ENCODE peak calls at places on chromosomes 12 and 14, in five cellular contexts. X is thyroid gland, Y is GM06990, A is fibroblast of pulmonary artery, J is breast epithelium. F is an unnamed sample.

GRCh38 chr14:77248666-77249065 is 22.3 kb downstream of the NGB start:
- DNase-seq in X (no peak), A (no peak), J (no peak), Y (no peak), F (no peak)

GRCh38 chr14:99412122-99413061 is 68.3 kb downstream of the SETD3 start:
- DNase-seq in J (no peak), X (no peak), A (peak), Y (no peak), F (no peak)

GRCh38 chr12:108214486-108214885 is 85.4 kb downstream of the WSCD2 start:
- DNase-seq in Y (no peak), A (peak), J (no peak), X (peak), F (peak)

GRCh38 chr12:68222336-68222735 is 3.3 kb downstream of the IL26 start:
- DNase-seq in Y (no peak), J (no peak), X (no peak), A (peak), F (peak)

GRCh38 chr12:9064815-9065606 is 50.7 kb downstream of the A2M start:
- DNase-seq in A (peak), Y (no peak), X (peak), J (peak), F (peak)

GRCh38 chr12:30806989-30807694 is 52.4 kb upstream of the CAPRIN2 start:
- DNase-seq in A (peak), Y (no peak), X (peak), J (no peak), F (peak)

GRCh38 chr14:44763356-44763755 is 198.4 kb downstream of the KLHL28 start:
- DNase-seq in Y (no peak), X (no peak), A (no peak), J (no peak), F (no peak)

GRCh38 chr14:104135121-104135903 is 3.1 kb upstream of the KIF26A start:
- DNase-seq in A (peak), X (peak), Y (no peak), J (no peak), F (no peak)

GRCh38 chr14:72222046-72222445 is 289.8 kb downstream of the RGS6 start:
- DNase-seq in X (no peak), Y (no peak), A (no peak), J (no peak), F (no peak)

GRCh38 chr12:52584156-52584682 is 10.6 kb upstream of the KRT74 start:
- DNase-seq in Y (no peak), J (no peak), X (no peak), A (no peak), F (no peak)

GRCh38 chr14:105889666-105890473 is 363.5 kb downstream of the TMEM121 start:
- DNase-seq in X (no peak), J (no peak), Y (no peak), A (no peak), F (no peak)

GRCh38 chr12:4109826-4110225 is 163.7 kb upstream of the CCND2 start:
- DNase-seq in X (no peak), Y (no peak), A (no peak), J (no peak), F (no peak)

GRCh38 chr14:64878775-64879634 is 702 bp downstream of the SPTB start:
- DNase-seq in A (no peak), X (peak), Y (peak), J (no peak), F (no peak)

GRCh38 chr12:7601407-7601806 is 64.3 kb downstream of the APOBEC1 start:
- DNase-seq in X (no peak), Y (no peak), J (no peak), A (no peak), F (no peak)

DNA sequence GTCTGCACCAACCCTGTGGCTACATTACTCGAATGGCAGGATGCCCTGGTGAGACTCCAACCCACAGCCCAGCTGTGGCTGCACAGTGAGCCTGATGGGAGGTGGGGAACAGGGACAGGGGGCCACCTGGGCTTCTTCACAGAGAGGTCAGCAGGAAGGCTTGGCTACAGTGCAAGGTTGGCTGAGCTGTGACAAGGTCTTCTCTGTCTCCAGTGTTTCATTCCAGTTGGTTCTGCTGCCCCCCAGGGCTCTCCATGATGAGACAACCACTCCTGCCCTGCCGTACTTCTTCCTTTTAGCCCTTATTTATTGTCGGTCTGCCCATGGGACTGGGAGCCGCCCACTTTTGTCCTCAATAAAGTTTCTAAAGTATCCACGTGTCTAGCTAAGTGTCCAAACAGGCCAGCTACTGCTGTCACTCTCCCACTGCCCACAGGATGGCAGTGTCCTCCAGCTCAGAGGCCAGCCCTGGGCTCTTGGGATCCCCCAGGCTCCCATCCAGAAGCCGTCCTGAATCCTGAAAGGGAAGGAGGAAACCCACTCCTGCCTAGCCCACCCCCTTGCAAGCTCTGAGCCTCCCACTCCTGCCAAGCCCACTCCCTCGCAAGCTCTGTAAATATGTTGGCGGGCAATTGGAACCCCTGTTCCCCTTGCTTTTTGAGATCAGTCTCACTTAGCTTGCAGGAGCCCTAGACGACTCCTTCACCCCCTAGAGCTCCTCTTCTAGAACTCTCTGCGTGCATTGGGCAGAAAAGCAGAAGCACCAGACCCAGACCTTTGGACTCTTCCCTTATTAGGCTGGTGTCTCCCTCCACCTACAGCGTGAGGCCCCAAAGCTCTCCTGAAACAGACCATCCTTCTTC is 5.4 kb downstream of the C1QL4 start:
- DNase-seq in J (peak), X (peak), Y (no peak), A (peak), F (peak)
- TF ChIP-seq CTCF in J (peak), X (peak), Y (peak), A (peak), F (peak)

GRCh38 chr12:2265461-2266167 is 212.8 kb downstream of the CACNA1C start:
- DNase-seq in A (peak), Y (no peak), X (no peak), J (no peak), F (peak)

GRCh38 chr12:2270846-2271245 is 218.1 kb downstream of the CACNA1C start:
- DNase-seq in Y (no peak), A (no peak), J (no peak), X (no peak), F (no peak)

GRCh38 chr12:2268478-2269286 is 215.9 kb downstream of the CACNA1C start:
- DNase-seq in Y (no peak), A (peak), X (no peak), J (no peak), F (peak)

GRCh38 chr12:2266666-2267623 is 214.2 kb downstream of the CACNA1C start:
- DNase-seq in Y (no peak), X (no peak), J (no peak), A (no peak), F (no peak)

DNA sequence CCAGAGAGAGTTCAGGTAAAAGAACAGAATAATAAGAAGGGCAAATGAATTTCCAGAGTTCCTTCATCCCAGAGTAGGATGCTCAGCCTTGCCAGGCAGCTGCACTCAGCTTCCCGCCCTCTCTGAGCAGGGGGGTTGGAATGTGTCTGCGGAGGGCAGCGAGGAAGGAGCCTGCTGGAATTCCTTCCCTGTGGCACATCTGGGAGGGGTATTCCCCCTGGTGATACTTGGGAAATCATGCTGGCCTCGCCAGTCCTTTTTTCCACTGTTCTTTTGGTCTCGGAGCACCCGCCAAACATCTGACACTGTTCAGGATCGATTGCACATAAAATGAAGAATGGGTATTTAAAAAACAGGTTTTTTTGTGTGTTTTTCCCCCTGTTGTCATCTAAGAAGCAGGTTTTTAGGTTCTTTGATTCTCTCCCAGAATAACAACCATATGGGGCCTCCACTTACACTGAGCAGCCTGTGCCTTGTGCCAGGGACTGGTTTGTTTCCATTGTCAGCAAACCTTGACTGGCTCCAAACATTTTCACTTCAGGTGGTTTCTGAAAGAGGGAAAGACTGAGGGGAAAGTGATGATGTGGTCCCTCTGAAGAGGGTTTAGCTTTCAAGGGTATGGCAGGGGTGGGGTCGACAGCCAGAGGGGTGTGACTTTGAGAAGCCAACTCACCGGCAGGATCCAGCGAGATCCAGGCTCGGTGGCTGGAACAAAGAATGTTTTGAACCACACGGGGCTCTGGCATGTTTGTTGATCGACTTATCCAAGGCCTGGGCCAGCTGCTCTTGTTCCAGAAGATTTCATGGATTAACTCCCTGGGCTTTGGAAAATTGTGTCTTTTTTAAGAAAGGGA is 215.1 kb downstream of the CACNA1C start:
- DNase-seq in X (no peak), A (no peak), J (peak), Y (no peak), F (peak)
- H3K4me3 ChIP-seq in X (no peak), A (no peak), J (peak), Y (no peak), F (no peak)

DNA sequence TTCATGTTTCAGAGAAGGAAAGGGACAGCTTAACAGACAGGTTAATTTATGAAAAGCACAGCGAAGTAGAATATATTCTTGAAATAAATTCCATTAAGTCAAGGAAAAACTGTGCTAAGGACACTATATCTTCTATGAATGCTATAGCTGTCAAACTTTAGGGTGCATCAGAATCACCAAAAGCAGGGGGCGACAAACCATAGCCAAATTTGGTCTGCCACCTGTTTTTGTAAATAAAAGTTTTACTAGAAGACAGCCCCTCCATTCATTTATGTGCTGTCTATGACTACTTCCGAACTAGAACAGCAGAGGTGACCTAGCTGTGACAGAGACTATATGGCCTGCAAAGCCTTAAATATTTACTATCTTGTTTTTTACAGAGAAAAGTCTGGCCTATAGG is 25.9 kb downstream of the PPP4R3A start:
- DNase-seq in Y (no peak), A (no peak), J (no peak), X (no peak), F (no peak)
- TF ChIP-seq CTCF in Y (peak), A (peak), J (no peak), X (no peak), F (no peak)

GRCh38 chr14:81382517-81383225 is 17.5 kb downstream of the STON2 start:
- DNase-seq in J (no peak), Y (no peak), X (peak), A (no peak), F (no peak)

GRCh38 chr14:81384900-81385299 is 15.2 kb downstream of the STON2 start:
- DNase-seq in J (no peak), X (peak), Y (no peak), A (no peak), F (peak)

GRCh38 chr14:81388236-81388801 is 11.8 kb downstream of the STON2 start:
- DNase-seq in X (no peak), J (no peak), Y (no peak), A (no peak), F (no peak)

GRCh38 chr14:81386379-81386778 is 13.7 kb downstream of the STON2 start:
- DNase-seq in Y (no peak), X (no peak), J (no peak), A (no peak), F (no peak)

DNA sequence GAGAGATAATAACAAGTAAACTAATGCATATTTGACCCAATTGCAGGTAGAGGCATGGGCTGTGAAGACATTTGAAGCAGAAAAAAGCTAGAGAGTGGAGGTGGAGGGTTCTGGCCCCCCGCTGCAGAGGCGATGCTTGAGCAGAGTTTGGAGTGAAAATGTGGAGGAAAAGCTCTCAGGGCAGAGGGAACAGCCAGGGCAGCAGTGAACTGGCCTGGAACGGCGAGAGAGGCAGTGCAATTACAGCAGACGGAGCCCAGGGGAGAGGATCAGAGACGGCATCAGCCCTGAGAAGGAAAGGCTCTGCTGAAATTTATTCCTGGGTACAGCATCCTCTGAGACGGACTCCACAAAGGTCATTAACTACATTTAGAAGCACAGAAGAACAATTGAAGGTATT is 14.3 kb downstream of the STON2 start:
- DNase-seq in X (peak), J (no peak), Y (no peak), A (no peak), F (no peak)
- H3K4me3 ChIP-seq in X (no peak), J (no peak), Y (no peak), A (no peak), F (no peak)

GRCh38 chr14:67738740-67739504 is 37.2 kb downstream of the RDH12 start:
- DNase-seq in J (peak), X (peak), A (peak), Y (no peak), F (peak)

GRCh38 chr14:67733609-67734008 is 31.9 kb downstream of the RDH12 start:
- DNase-seq in Y (no peak), X (peak), J (no peak), A (no peak), F (no peak)

GRCh38 chr14:67736771-67737170 is 35.1 kb downstream of the RDH12 start:
- DNase-seq in A (no peak), J (no peak), X (no peak), Y (no peak), F (no peak)

GRCh38 chr14:67735361-67735921 is 33.8 kb downstream of the RDH12 start:
- DNase-seq in Y (no peak), X (no peak), J (no peak), A (no peak), F (no peak)

GRCh38 chr14:67734675-67735074 is 33.0 kb downstream of the RDH12 start:
- DNase-seq in Y (no peak), J (no peak), A (peak), X (no peak), F (peak)
- TF ChIP-seq CTCF in Y (no peak), J (no peak), A (peak), X (no peak), F (peak)

GRCh38 chr14:21308479-21309237 is 28.8 kb downstream of the RPGRIP1 start:
- DNase-seq in A (peak), X (peak), Y (peak), J (peak), F (peak)

GRCh38 chr14:21307641-21308040 is 27.8 kb downstream of the RPGRIP1 start:
- DNase-seq in X (no peak), A (no peak), Y (peak), J (no peak), F (no peak)

GRCh38 chr14:21309956-21310355 is 30.1 kb downstream of the RPGRIP1 start:
- DNase-seq in A (no peak), X (no peak), Y (no peak), J (no peak), F (no peak)

GRCh38 chr14:21308132-21308478 is 28.2 kb downstream of the RPGRIP1 start:
- DNase-seq in A (no peak), X (no peak), Y (no peak), J (no peak), F (no peak)

GRCh38 chr14:21309238-21309636 is 29.4 kb downstream of the RPGRIP1 start:
- DNase-seq in A (no peak), X (no peak), Y (no peak), J (no peak), F (no peak)
- H3K4me3 ChIP-seq in A (peak), X (no peak), Y (peak), J (peak), F (no peak)

GRCh38 chr12:80261403-80261802 is 162.1 kb downstream of the OTOGL start:
- DNase-seq in A (no peak), Y (no peak), J (no peak), X (no peak), F (no peak)
- TF ChIP-seq CTCF in A (no peak), Y (no peak), J (no peak), X (no peak), F (no peak)

GRCh38 chr12:114411081-114411836 is 5.3 kb upstream of the TBX5 start:
- DNase-seq in J (no peak), Y (no peak), A (no peak), X (no peak), F (no peak)

GRCh38 chr12:114407566-114408411 is 1.8 kb upstream of the TBX5 start:
- DNase-seq in Y (no peak), X (no peak), J (no peak), A (peak), F (no peak)

GRCh38 chr12:114408415-114408814 is 2.5 kb upstream of the TBX5 start:
- DNase-seq in X (no peak), Y (no peak), J (no peak), A (peak), F (no peak)

GRCh38 chr12:114408881-114409795 is 3.2 kb upstream of the TBX5 start:
- DNase-seq in J (no peak), X (peak), A (peak), Y (no peak), F (peak)

DNA sequence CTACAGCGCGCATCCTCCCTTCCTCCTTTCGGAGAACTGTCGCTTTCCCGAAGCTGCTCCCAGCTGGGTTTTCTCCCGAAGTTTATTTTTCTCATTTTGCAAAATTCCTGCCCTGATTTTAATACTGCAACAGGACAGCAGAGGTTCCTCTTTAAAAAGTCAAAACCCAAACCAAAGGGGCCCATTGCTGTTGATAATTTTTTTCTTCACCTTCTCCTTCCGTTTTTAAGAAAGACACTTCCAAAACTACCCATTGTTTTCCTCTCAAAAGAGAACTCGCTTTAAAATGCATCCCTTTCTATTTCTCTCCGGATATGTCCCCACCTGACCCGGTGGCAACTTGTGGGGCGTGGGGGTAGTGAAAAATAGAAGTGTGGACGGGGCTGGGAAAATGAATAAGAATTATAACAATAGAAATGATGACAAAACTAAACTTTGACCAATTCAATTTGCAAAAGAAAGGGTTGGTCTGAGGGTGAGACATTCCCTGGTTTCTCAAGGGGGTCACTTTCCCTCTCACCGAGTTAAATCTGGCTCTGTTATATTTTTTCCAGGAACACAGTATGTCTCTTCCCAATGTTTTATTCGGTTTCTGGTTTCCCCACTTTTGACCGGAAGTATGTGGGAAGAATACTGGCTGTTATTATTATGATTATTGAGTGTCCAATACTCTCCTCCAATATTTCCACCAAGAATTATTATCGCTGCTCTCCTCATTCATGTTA is 4.0 kb upstream of the TBX5 start:
- DNase-seq in X (no peak), A (peak), J (no peak), Y (no peak), F (no peak)
- H3K4me3 ChIP-seq in X (no peak), A (peak), J (peak), Y (no peak), F (no peak)

F was measured in fibroblast of the aortic adventitia.